ENCODE peak calls at places on chromosomes 3 and 15, in nine cellular contexts. F is ovary, M is esophagus squamous epithelium, K is Peyer's patch, X is heart left ventricle, W is breast epithelium, G is A549, R is uterus, E is IMR-90. Y is an unnamed sample.
A peak's percentile ranks its signal among the peaks of the same experiment; 100 is the strongest.

GRCh38 chr15:101170568-101171350 is 81.1 kb downstream of the CHSY1 start:
- DNase-seq in F (no peak), M (no peak), K (no peak), X (no peak), W (no peak), G (no peak), R (peak; percentile 70), E (peak; percentile 87), Y (peak; percentile 88)

GRCh38 chr3:138946554-138947302 is at the start of the genes FOXL2 and FOXL2NB:
- DNase-seq in F (peak; percentile 96), M (no peak), K (no peak), X (no peak), W (no peak), G (peak; percentile 23), R (peak; percentile 67), E (peak; percentile 48), Y (peak; percentile 86)

GRCh38 chr15:100345438-100345837 is 3.7 kb upstream of the ADAMTS17 start:
- DNase-seq in F (no peak), M (no peak), K (no peak), X (no peak), W (no peak), G (no peak), R (no peak), E (no peak), Y (no peak)

GRCh38 chr15:40721716-40722115 is 26.7 kb downstream of the RAD51 start:
- DNase-seq in F (no peak), M (no peak), K (no peak), X (no peak), W (no peak), G (no peak), R (no peak), E (peak; percentile 7), Y (no peak)

GRCh38 chr3:183754052-183754451 is 56.5 kb downstream of the YEATS2 start:
- DNase-seq in F (no peak), M (no peak), K (no peak), X (no peak), W (no peak), G (no peak), R (no peak), E (no peak), Y (no peak)

GRCh38 chr3:180804871-180805430 is 107.5 kb upstream of the FXR1 start:
- DNase-seq in F (peak; percentile 43), M (no peak), K (no peak), X (peak; percentile 35), W (no peak), G (no peak), R (no peak), E (peak; percentile 9), Y (no peak)

GRCh38 chr3:125594581-125595011 is 701 bp downstream of the OSBPL11 start:
- DNase-seq in F (peak; percentile 33), M (no peak), K (peak; percentile 55), X (peak; percentile 40), W (no peak), G (no peak), R (no peak), E (peak; percentile 22), Y (peak; percentile 85)

GRCh38 chr3:5298453-5298852 is 110.9 kb downstream of the EDEM1 start:
- DNase-seq in F (no peak), M (no peak), K (no peak), X (no peak), W (no peak), G (no peak), R (no peak), E (no peak), Y (no peak)

GRCh38 chr15:96064351-96064756 is 266.1 kb upstream of the NR2F2 start:
- DNase-seq in F (no peak), M (no peak), K (no peak), X (no peak), W (no peak), G (no peak), R (no peak), E (peak; percentile 31), Y (no peak)

GRCh38 chr15:35547775-35548364 is 1.9 kb upstream of the DPH6 start:
- DNase-seq in F (no peak), M (no peak), K (no peak), X (no peak), W (no peak), G (no peak), R (no peak), E (no peak), Y (no peak)

GRCh38 chr3:153291052-153291689 is 129.1 kb downstream of the RAP2B start:
- DNase-seq in F (no peak), M (no peak), K (no peak), X (no peak), W (no peak), G (no peak), R (no peak), E (no peak), Y (no peak)

GRCh38 chr3:23264413-23264812 is 61.3 kb downstream of the UBE2E2 start:
- DNase-seq in F (no peak), M (no peak), K (no peak), X (no peak), W (no peak), G (no peak), R (no peak), E (peak; percentile 80), Y (no peak)

GRCh38 chr15:30882861-30883433 is 20.8 kb upstream of the FAN1 start:
- DNase-seq in F (no peak), M (no peak), K (no peak), X (no peak), W (no peak), G (no peak), R (no peak), E (no peak), Y (no peak)

GRCh38 chr15:68213991-68214837 is 9.1 kb upstream of the CALML4 start:
- DNase-seq in F (no peak), M (no peak), K (peak; percentile 34), X (peak; percentile 4), W (no peak), G (no peak), R (no peak), E (no peak), Y (no peak)

GRCh38 chr3:181757694-181758306 is 46.1 kb downstream of the SOX2 start:
- DNase-seq in F (no peak), M (no peak), K (no peak), X (no peak), W (no peak), G (no peak), R (no peak), E (no peak), Y (no peak)

GRCh38 chr3:152298393-152299242 is 29.9 kb downstream of the MBNL1 start:
- DNase-seq in F (peak; percentile 51), M (peak; percentile 5), K (peak; percentile 61), X (peak; percentile 48), W (no peak), G (peak; percentile 34), R (peak; percentile 44), E (peak; percentile 99), Y (peak; percentile 87)

GRCh38 chr3:186746008-186746407 is 28.8 kb downstream of the KNG1 start:
- DNase-seq in F (no peak), M (no peak), K (peak; percentile 76), X (peak; percentile 40), W (no peak), G (peak; percentile 76), R (no peak), E (peak; percentile 67), Y (peak; percentile 27)
- TF ChIP-seq POLR2A in F (no peak), M (no peak), K (no peak), X (no peak), W (no peak), G (peak; percentile 23), R (no peak), E (no peak), Y (no peak)

DNA sequence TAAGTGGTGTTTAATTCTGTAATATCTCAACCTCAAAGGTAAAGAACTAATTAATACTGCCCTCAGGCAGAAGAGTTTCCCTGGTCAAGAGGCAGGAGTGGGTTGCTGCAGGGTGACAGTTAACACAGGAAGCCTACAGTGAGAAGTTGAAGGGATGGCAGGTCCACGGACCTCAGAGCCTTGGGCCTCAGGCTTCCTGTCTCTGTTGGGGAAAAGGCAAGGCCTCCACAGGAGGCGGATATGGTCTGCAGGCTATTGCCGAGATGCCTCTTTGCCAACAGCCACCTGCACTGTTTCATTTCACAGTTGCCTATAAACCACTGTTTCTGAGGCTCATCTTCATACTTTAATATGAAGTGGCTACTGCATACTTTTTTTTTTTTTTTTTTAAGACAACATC is 33.3 kb upstream of the RPN1 start:
- DNase-seq in F (no peak), M (no peak), K (no peak), X (no peak), W (no peak), G (no peak), R (no peak), E (no peak), Y (no peak)
- TF ChIP-seq POLR2A in F (no peak), M (no peak), K (no peak), X (no peak), W (no peak), G (no peak), R (no peak), E (no peak), Y (no peak)

DNA sequence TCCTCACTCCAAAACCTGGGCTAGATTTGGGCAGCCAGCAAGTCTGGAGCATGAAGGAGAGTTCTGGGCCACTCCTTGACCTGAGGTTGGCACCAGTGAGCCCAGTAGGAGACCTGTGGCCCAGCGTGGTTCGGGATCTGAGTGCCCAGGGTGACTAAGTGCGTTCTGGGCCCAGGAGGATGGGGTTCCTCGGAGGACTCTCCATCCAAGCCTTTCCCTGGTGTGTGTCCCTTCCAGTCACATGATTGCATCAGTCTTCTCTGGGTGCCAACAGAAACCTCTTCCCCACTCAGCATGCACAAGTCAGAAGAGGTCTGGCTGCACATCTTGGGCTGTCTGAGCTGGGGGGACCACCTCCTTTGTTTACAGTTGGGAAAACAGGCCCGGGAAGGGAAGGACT is 14.9 kb downstream of the TMEM43 start:
- DNase-seq in F (no peak), M (no peak), K (no peak), X (no peak), W (no peak), G (no peak), R (no peak), E (no peak), Y (no peak)
- TF ChIP-seq POLR2A in F (no peak), M (no peak), K (no peak), X (no peak), W (no peak), G (no peak), R (no peak), E (no peak), Y (no peak)

DNA sequence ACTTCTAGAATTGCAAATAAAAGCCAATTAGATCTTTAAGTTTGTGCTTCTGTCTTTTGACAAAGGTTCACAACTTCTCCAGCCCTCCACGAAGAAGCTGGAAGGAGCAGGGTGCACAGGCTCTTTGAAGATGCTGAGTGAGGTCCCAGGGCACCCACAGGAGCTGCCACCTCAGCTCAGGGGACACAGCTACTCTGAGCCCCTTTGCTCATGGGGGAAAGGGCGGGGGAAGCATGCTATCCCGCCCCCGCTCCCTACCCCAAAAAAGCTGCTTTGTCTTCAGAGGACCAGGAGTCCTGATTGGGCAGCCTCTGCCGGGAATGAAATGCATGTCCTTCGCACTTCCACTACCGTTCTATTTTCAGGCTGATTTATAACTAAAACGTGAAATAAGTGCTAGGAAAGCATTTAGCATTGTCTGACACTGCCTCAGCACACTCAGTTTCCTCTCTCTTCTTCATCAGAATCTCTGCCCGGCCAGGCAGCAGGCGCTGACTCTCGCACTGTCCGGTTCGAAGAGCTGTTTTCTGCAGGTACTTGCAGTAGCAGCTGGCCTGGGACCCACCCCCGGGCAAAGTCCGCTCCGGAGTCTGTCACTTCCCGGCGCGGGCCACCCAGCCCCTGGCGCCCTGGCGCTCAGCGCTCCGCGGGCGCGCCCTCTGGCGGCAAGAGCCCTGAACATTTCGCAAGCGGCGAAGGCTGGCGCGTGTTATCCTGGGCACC is 45.5 kb upstream of the KLHL25 start:
- DNase-seq in F (peak; percentile 76), M (no peak), K (peak; percentile 99), X (peak; percentile 83), W (peak; percentile 61), G (peak; percentile 91), R (peak; percentile 82), E (peak; percentile 41), Y (peak; percentile 96)
- TF ChIP-seq POLR2A in F (no peak), M (no peak), K (peak; percentile 51), X (no peak), W (no peak), G (no peak), R (no peak), E (no peak), Y (no peak)